ENCODE peak calls at places on chromosomes 13 and 19, in ten cellular contexts. E is omental fat pad, F is breast epithelium, V is T1000, D is EH, H is HepG2, B is substantia nigra, S is AG08396, X is left colon, P is NCI-H1092. J is an unnamed sample.

GRCh38 chr13:30971575-30971974 is 39.1 kb downstream of the TEX26 start:
- DNase-seq in E (no peak), F (no peak), V (no peak), D (peak), H (no peak), B (no peak), S (no peak), X (no peak), P (no peak), J (no peak)

GRCh38 chr13:72850959-72851677 is 69.2 kb downstream of the PIBF1 start:
- DNase-seq in E (no peak), F (no peak), V (no peak), D (no peak), H (no peak), B (no peak), S (no peak), X (no peak), P (no peak), J (no peak)

GRCh38 chr13:40764587-40765403 is 6.2 kb downstream of the MRPS31 start:
- DNase-seq in E (no peak), F (no peak), V (no peak), D (peak), H (no peak), B (no peak), S (no peak), X (no peak), P (no peak), J (no peak)

GRCh38 chr13:67775359-67775758 is 545.2 kb upstream of the PCDH9 start:
- DNase-seq in E (no peak), F (no peak), V (no peak), D (no peak), H (no peak), B (no peak), S (no peak), X (no peak), P (no peak), J (no peak)

GRCh38 chr13:74586839-74587238 is 452.6 kb upstream of the KLF12 start:
- DNase-seq in E (no peak), F (no peak), V (no peak), D (no peak), H (no peak), B (no peak), S (no peak), X (no peak), P (no peak), J (no peak)

GRCh38 chr19:3544742-3545668 is 6.0 kb downstream of the TEKTIP1 start:
- DNase-seq in E (peak), F (no peak), V (peak), D (peak), H (peak), B (peak), S (peak), X (peak), P (peak), J (peak)

GRCh38 chr19:33404916-33405315 is 31.4 kb downstream of the CEBPG start:
- DNase-seq in E (no peak), F (peak), V (no peak), D (no peak), H (no peak), B (no peak), S (no peak), X (peak), P (no peak), J (no peak)

GRCh38 chr13:51339952-51340732 is 651 bp downstream of the SERPINE3 start:
- DNase-seq in E (no peak), F (no peak), V (no peak), D (peak), H (no peak), B (no peak), S (no peak), X (no peak), P (no peak), J (no peak)

GRCh38 chr13:35333157-35333556 is 143.3 kb downstream of the MAB21L1 start:
- DNase-seq in E (no peak), F (no peak), V (no peak), D (no peak), H (no peak), B (no peak), S (no peak), X (no peak), P (no peak), J (no peak)

GRCh38 chr13:77810430-77810829 is 108.2 kb downstream of the EDNRB start:
- DNase-seq in E (no peak), F (no peak), V (no peak), D (peak), H (no peak), B (no peak), S (peak), X (no peak), P (no peak), J (no peak)

GRCh38 chr13:54657588-54657987 is 1629.0 kb downstream of the OLFM4 start:
- DNase-seq in E (no peak), F (no peak), V (no peak), D (no peak), H (no peak), B (no peak), S (no peak), X (no peak), P (no peak), J (no peak)

GRCh38 chr19:2782357-2782935 is 627 bp downstream of the SGTA start:
- DNase-seq in E (no peak), F (no peak), V (no peak), D (peak), H (no peak), B (no peak), S (no peak), X (no peak), P (no peak), J (no peak)

GRCh38 chr13:79160818-79161217 is 245.2 kb downstream of the RBM26 start:
- DNase-seq in E (no peak), F (no peak), V (no peak), D (no peak), H (no peak), B (no peak), S (no peak), X (no peak), P (no peak), J (no peak)

GRCh38 chr13:84896128-84896527 is 903.1 kb downstream of the SLITRK6 start:
- DNase-seq in E (no peak), F (no peak), V (no peak), D (peak), H (peak), B (peak), S (peak), X (no peak), P (peak), J (no peak)

GRCh38 chr13:111850458-111850857 is 216.5 kb upstream of the SOX1 start:
- DNase-seq in E (no peak), F (no peak), V (no peak), D (no peak), H (no peak), B (no peak), S (no peak), X (no peak), P (no peak), J (no peak)

GRCh38 chr19:45451181-45451849 is 16.5 kb upstream of the FOSB start:
- DNase-seq in E (no peak), F (no peak), V (peak), D (peak), H (no peak), B (no peak), S (peak), X (peak), P (no peak), J (peak)

GRCh38 chr19:12984683-12985048 is 10.6 kb upstream of the NFIX start:
- DNase-seq in E (no peak), F (no peak), V (no peak), D (no peak), H (no peak), B (peak), S (no peak), X (peak), P (peak), J (no peak)

GRCh38 chr13:111202745-111203144 is 87.6 kb downstream of the ARHGEF7 start:
- DNase-seq in E (no peak), F (no peak), V (no peak), D (peak), H (no peak), B (no peak), S (peak), X (no peak), P (no peak), J (no peak)

GRCh38 chr19:42410371-42410770 is 16.8 kb downstream of the LIPE start:
- DNase-seq in E (no peak), F (no peak), V (no peak), D (no peak), H (no peak), B (no peak), S (no peak), X (no peak), P (no peak), J (no peak)

GRCh38 chr13:113650731-113651148 is 7.3 kb downstream of the ATP4B start:
- DNase-seq in E (no peak), F (peak), V (no peak), D (no peak), H (no peak), B (no peak), S (no peak), X (no peak), P (no peak), J (no peak)

GRCh38 chr13:112270951-112271350 is 105.2 kb upstream of the SPACA7 start:
- DNase-seq in E (no peak), F (no peak), V (no peak), D (no peak), H (no peak), B (no peak), S (no peak), X (no peak), P (no peak), J (no peak)